ENCODE peak calls at places on chromosomes 7 and 10, in ten cellular contexts. R is WTC11; D is MM.1S; N is activated T-cell treated with anti-CD3 and anti-CD28 coated beads, Interleukin-2, amount 50 U/mL, for 72 hours; M is stimulated activated naive B cell treated with anti-CD40 and anti-IgM and Interleukin-4, amounts not matched to agents 10 μg/mL and 1 μg/mL and 100 μg/mL, for 72 hours; O is heart left ventricle; I is stimulated activated naive CD4-positive, alpha-beta T cell; U is foreskin fibroblast; K is globus pallidus; L is left ventricle myocardium inferior. J is an unnamed sample.
A peak's percentile ranks its signal among the peaks of the same experiment; 100 is the strongest.

GRCh38 chr10:60032723-60033122 is 126.4 kb upstream of the CCDC6 start:
- DNase-seq in R (peak; percentile 25), D (peak; percentile 42), N (peak; percentile 50), M (peak; percentile 46), O (no peak), I (peak; percentile 17), U (peak; percentile 32), K (no peak), L (no peak), J (peak; percentile 25)

GRCh38 chr7:111931016-111931517 is 275.1 kb downstream of the DOCK4 start:
- DNase-seq in R (no peak), D (no peak), N (no peak), M (no peak), O (no peak), I (no peak), U (peak; percentile 32), K (no peak), L (no peak), J (peak; percentile 26)

GRCh38 chr10:131534836-131535235 is 223.3 kb upstream of the TCERG1L start:
- DNase-seq in R (no peak), D (no peak), N (no peak), M (no peak), O (no peak), I (no peak), U (no peak), K (no peak), L (no peak), J (no peak)

GRCh38 chr7:117264716-117265115 is 58.1 kb downstream of the WNT2 start:
- DNase-seq in R (no peak), D (no peak), N (no peak), M (no peak), O (no peak), I (no peak), U (no peak), K (no peak), L (no peak), J (no peak)

GRCh38 chr7:2843711-2844152 is 376 bp downstream of the GNA12 start:
- DNase-seq in R (no peak), D (peak; percentile 26), N (peak; percentile 49), M (no peak), O (peak; percentile 46), I (peak; percentile 24), U (peak; percentile 30), K (no peak), L (no peak), J (peak; percentile 73)

GRCh38 chr7:1933066-1933835 is 263.2 kb downstream of the ELFN1 start:
- DNase-seq in R (no peak), D (no peak), N (no peak), M (no peak), O (no peak), I (no peak), U (no peak), K (no peak), L (no peak), J (no peak)

GRCh38 chr7:112449902-112450806 is at the start of gene IFRD1:
- DNase-seq in R (peak; percentile 99), D (peak; percentile 99), N (peak; percentile 97), M (peak; percentile 96), O (peak; percentile 100), I (peak; percentile 98), U (peak; percentile 98), K (peak; percentile 99), L (peak; percentile 99), J (peak; percentile 94)

GRCh38 chr10:6046458-6047325 is 15.5 kb downstream of the IL2RA start:
- DNase-seq in R (no peak), D (no peak), N (no peak), M (no peak), O (no peak), I (no peak), U (no peak), K (no peak), L (no peak), J (no peak)

GRCh38 chr10:21687197-21687993 is 153.4 kb downstream of the MLLT10 start:
- DNase-seq in R (no peak), D (no peak), N (no peak), M (no peak), O (no peak), I (no peak), U (no peak), K (no peak), L (no peak), J (no peak)

GRCh38 chr7:23065974-23066373 is 39.6 kb upstream of the KLHL7 start:
- DNase-seq in R (no peak), D (no peak), N (no peak), M (no peak), O (no peak), I (no peak), U (peak; percentile 67), K (no peak), L (no peak), J (no peak)

GRCh38 chr7:19249281-19249680 is 104.1 kb upstream of the FERD3L start:
- DNase-seq in R (no peak), D (no peak), N (no peak), M (no peak), O (no peak), I (no peak), U (no peak), K (no peak), L (no peak), J (no peak)

GRCh38 chr7:120052884-120053382 is 220.0 kb upstream of the KCND2 start:
- DNase-seq in R (no peak), D (no peak), N (no peak), M (no peak), O (no peak), I (no peak), U (peak; percentile 69), K (no peak), L (peak; percentile 22), J (no peak)

GRCh38 chr7:6392712-6393666 is 54.8 kb downstream of the DAGLB start:
- DNase-seq in R (no peak), D (no peak), N (peak; percentile 70), M (peak; percentile 51), O (peak; percentile 94), I (no peak), U (peak; percentile 96), K (no peak), L (peak; percentile 66), J (no peak)

GRCh38 chr10:69952069-69952800 is 100.4 kb upstream of the MACROH2A2 start:
- DNase-seq in R (peak; percentile 1), D (no peak), N (no peak), M (peak; percentile 47), O (no peak), I (no peak), U (no peak), K (no peak), L (no peak), J (peak; percentile 76)

GRCh38 chr7:50497068-50497642 is 47.0 kb upstream of the FIGNL1 start:
- DNase-seq in R (no peak), D (no peak), N (no peak), M (no peak), O (no peak), I (no peak), U (peak; percentile 42), K (no peak), L (no peak), J (no peak)

GRCh38 chr10:135601-136464 is 578 bp downstream of the ZMYND11 start:
- DNase-seq in R (peak; percentile 54), D (peak; percentile 66), N (peak; percentile 68), M (peak; percentile 33), O (peak; percentile 73), I (peak; percentile 83), U (peak; percentile 44), K (peak; percentile 47), L (peak; percentile 65), J (peak; percentile 76)

GRCh38 chr10:16481052-16481728 is 40.5 kb downstream of the C1QL3 start:
- DNase-seq in R (no peak), D (no peak), N (no peak), M (no peak), O (no peak), I (no peak), U (no peak), K (no peak), L (no peak), J (no peak)

GRCh38 chr7:131327049-131327625 is 539 bp upstream of the MKLN1 start:
- DNase-seq in R (no peak), D (no peak), N (peak; percentile 16), M (no peak), O (no peak), I (no peak), U (peak; percentile 71), K (no peak), L (no peak), J (peak; percentile 43)

GRCh38 chr7:33707427-33707826 is 197.9 kb upstream of the BMPER start:
- DNase-seq in R (no peak), D (no peak), N (no peak), M (no peak), O (no peak), I (no peak), U (no peak), K (no peak), L (no peak), J (no peak)

GRCh38 chr7:51310131-51310583 is 6.5 kb downstream of the COBL start:
- DNase-seq in R (no peak), D (no peak), N (no peak), M (no peak), O (no peak), I (no peak), U (no peak), K (peak; percentile 31), L (no peak), J (no peak)

GRCh38 chr7:33447980-33448379 is 318.6 kb downstream of the BBS9 start:
- DNase-seq in R (no peak), D (no peak), N (no peak), M (no peak), O (no peak), I (no peak), U (no peak), K (no peak), L (no peak), J (no peak)

GRCh38 chr7:127437772-127438330 is 45.3 kb upstream of the ZNF800 start:
- DNase-seq in R (no peak), D (no peak), N (no peak), M (no peak), O (no peak), I (no peak), U (peak; percentile 36), K (no peak), L (no peak), J (no peak)

GRCh38 chr10:85789125-85789524 is 577.5 kb downstream of the GRID1 start:
- DNase-seq in R (no peak), D (no peak), N (no peak), M (no peak), O (no peak), I (no peak), U (no peak), K (no peak), L (no peak), J (no peak)

GRCh38 chr7:151518105-151518780 is 1.5 kb downstream of the RHEB start:
- DNase-seq in R (no peak), D (peak; percentile 54), N (peak; percentile 77), M (peak; percentile 16), O (peak; percentile 81), I (peak; percentile 54), U (peak; percentile 50), K (peak; percentile 30), L (peak; percentile 54), J (no peak)

GRCh38 chr10:69801434-69802315 is at the start of gene COL13A1:
- DNase-seq in R (peak; percentile 88), D (no peak), N (no peak), M (no peak), O (peak; percentile 47), I (no peak), U (peak; percentile 77), K (no peak), L (peak; percentile 38), J (peak; percentile 95)

GRCh38 chr10:132938472-132939329 is 3.7 kb downstream of the CFAP46 start:
- DNase-seq in R (peak; percentile 78), D (no peak), N (peak; percentile 38), M (no peak), O (no peak), I (no peak), U (peak; percentile 36), K (no peak), L (no peak), J (peak; percentile 94)

GRCh38 chr10:12727832-12728215 is 273.7 kb downstream of the CCDC3 start:
- DNase-seq in R (no peak), D (no peak), N (no peak), M (no peak), O (no peak), I (no peak), U (no peak), K (no peak), L (no peak), J (no peak)

GRCh38 chr10:95532536-95532935 is 28.6 kb downstream of the SORBS1 start:
- DNase-seq in R (no peak), D (no peak), N (no peak), M (no peak), O (no peak), I (no peak), U (no peak), K (no peak), L (no peak), J (no peak)

J was measured in H7.